ENCODE peak calls at places on chromosomes 6 and 20, in ten cellular contexts. P, E, Q, U, R, M, W, L, X and V are unnamed samples.

GRCh38 chr6:21801786-21802610 is 208.4 kb downstream of the SOX4 start:
- DNase-seq in P (no peak), E (no peak), Q (no peak), U (no peak), R (no peak), M (no peak), W (no peak), L (no peak), X (no peak), V (no peak)

GRCh38 chr6:28402197-28402596 is 2.6 kb upstream of the ZSCAN12 start:
- DNase-seq in P (no peak), E (no peak), Q (no peak), U (no peak), R (no peak), M (no peak), W (no peak), L (no peak), X (no peak), V (no peak)

GRCh38 chr6:54698974-54699373 is 147.6 kb upstream of the FAM83B start:
- DNase-seq in P (no peak), E (no peak), Q (no peak), U (no peak), R (no peak), M (no peak), W (no peak), L (no peak), X (no peak), V (no peak)

GRCh38 chr20:32244150-32244823 is 33.2 kb upstream of the KIF3B start:
- DNase-seq in P (no peak), E (no peak), Q (no peak), U (no peak), R (no peak), M (no peak), W (no peak), L (no peak), X (no peak), V (no peak)

GRCh38 chr6:152206072-152206818 is 398.8 kb downstream of the ESR1 start:
- DNase-seq in P (peak), E (peak), Q (peak), U (no peak), R (peak), M (peak), W (no peak), L (no peak), X (peak), V (no peak)

GRCh38 chr6:68238097-68238597 is 396.9 kb upstream of the ADGRB3 start:
- DNase-seq in P (no peak), E (no peak), Q (no peak), U (no peak), R (no peak), M (no peak), W (no peak), L (no peak), X (no peak), V (no peak)

GRCh38 chr6:96913621-96914020 is 10.9 kb upstream of the KLHL32 start:
- DNase-seq in P (no peak), E (no peak), Q (no peak), U (no peak), R (no peak), M (no peak), W (no peak), L (no peak), X (no peak), V (no peak)

GRCh38 chr6:157789861-157790260 is 33.2 kb upstream of the SNX9 start:
- DNase-seq in P (no peak), E (no peak), Q (no peak), U (no peak), R (no peak), M (no peak), W (no peak), L (no peak), X (no peak), V (no peak)

GRCh38 chr6:14079971-14080370 is 37.6 kb upstream of the CD83 start:
- DNase-seq in P (no peak), E (no peak), Q (no peak), U (no peak), R (no peak), M (no peak), W (no peak), L (no peak), X (no peak), V (no peak)

GRCh38 chr20:18041462-18041861 is 16.3 kb downstream of the OVOL2 start:
- DNase-seq in P (no peak), E (no peak), Q (no peak), U (no peak), R (peak), M (no peak), W (no peak), L (no peak), X (no peak), V (no peak)

GRCh38 chr6:168885196-168885595 is 368.4 kb downstream of the THBS2 start:
- DNase-seq in P (no peak), E (no peak), Q (no peak), U (no peak), R (no peak), M (no peak), W (no peak), L (no peak), X (no peak), V (no peak)

GRCh38 chr6:168883410-168884049 is 370.1 kb downstream of the THBS2 start:
- DNase-seq in P (no peak), E (no peak), Q (no peak), U (no peak), R (no peak), M (no peak), W (no peak), L (no peak), X (no peak), V (no peak)

GRCh38 chr6:168885741-168886140 is 367.9 kb downstream of the THBS2 start:
- DNase-seq in P (no peak), E (no peak), Q (no peak), U (no peak), R (no peak), M (no peak), W (no peak), L (no peak), X (no peak), V (no peak)

GRCh38 chr6:168884050-168884645 is 369.5 kb downstream of the THBS2 start:
- DNase-seq in P (peak), E (no peak), Q (peak), U (no peak), R (no peak), M (no peak), W (no peak), L (no peak), X (no peak), V (no peak)

DNA sequence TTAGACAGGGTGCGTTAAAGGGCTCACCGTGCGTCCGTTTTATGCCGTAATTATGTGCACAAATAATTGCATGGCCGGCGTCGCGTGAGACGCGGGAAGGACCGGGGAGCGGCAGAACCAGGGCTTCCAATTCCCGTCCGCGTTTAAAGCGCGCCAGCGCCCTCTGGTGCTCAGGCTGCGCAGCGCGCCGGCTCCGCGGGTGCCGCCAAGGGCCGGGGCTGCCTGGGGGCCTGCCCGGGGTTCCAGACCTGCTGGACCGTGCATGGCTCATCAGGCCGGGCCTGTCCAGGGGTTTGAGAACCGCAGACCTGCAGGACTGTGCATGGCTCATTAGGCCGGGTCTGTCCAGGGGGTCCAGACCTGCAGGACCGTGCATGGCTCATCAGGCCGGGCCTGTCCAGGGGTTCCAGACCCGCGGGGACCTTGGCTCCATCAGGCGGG is 369.0 kb downstream of the THBS2 start:
- DNase-seq in P (peak), E (peak), Q (peak), U (no peak), R (peak), M (peak), W (no peak), L (no peak), X (peak), V (peak)
- H3K4me3 ChIP-seq in P (peak), E (peak), Q (peak), U (peak), R (peak), M (no peak), W (no peak), L (no peak), X (peak), V (peak)

DNA sequence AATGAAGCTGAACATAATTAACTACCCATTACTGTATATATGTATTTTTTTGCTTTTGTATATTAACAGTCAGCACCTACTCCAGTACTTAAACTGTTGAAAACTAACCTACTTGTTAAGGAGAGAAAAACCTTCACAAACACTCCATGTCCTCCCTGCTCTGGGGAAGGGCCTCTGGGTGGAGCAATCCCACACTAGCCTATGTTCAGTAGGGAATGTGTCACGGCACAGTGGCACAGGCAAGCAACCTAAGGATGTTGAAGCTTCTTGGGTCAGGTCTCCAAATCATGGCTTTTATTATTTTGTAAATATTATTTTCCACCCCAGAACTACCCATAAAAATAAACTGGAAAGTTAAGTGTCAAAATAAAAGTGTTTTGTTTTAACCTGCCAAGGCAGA is 5.3 kb downstream of the MAN1A1 start:
- DNase-seq in P (no peak), E (no peak), Q (no peak), U (no peak), R (no peak), M (no peak), W (no peak), L (no peak), X (no peak), V (no peak)
- H3K4me3 ChIP-seq in P (no peak), E (no peak), Q (no peak), U (peak), R (peak), M (no peak), W (no peak), L (no peak), X (peak), V (peak)

DNA sequence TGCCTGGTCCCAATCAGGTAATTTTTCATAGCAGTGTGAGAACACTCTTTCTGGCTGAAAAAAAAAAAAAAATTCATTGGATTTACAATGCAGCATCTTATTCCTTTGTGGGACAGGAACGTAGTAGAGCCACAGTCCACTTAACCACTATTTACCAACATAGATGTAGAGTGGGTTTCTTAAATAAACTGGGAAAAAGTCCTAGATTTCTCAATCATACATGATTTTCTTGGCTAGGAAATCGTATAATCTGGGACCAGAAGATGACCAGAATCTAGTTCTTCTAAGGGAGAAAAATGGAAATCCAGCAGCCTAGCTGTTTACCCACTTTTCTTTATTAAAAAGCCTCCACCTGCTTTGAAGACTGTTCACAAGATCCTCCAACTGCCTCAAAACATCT is 70.5 kb downstream of the FYN start:
- DNase-seq in P (no peak), E (no peak), Q (no peak), U (no peak), R (no peak), M (no peak), W (no peak), L (no peak), X (no peak), V (no peak)
- H3K4me3 ChIP-seq in P (no peak), E (no peak), Q (no peak), U (no peak), R (no peak), M (no peak), W (no peak), L (no peak), X (no peak), V (no peak)

GRCh38 chr6:7975764-7976146 is 65.2 kb upstream of the TXNDC5 start:
- DNase-seq in P (no peak), E (no peak), Q (no peak), U (no peak), R (no peak), M (no peak), W (no peak), L (no peak), X (no peak), V (peak)
- H3K4me3 ChIP-seq in P (no peak), E (no peak), Q (no peak), U (no peak), R (no peak), M (no peak), W (no peak), L (no peak), X (peak), V (peak)

GRCh38 chr6:117425431-117426153 is at the start of gene ROS1:
- DNase-seq in P (no peak), E (no peak), Q (no peak), U (no peak), R (no peak), M (no peak), W (no peak), L (no peak), X (no peak), V (no peak)

GRCh38 chr6:117417851-117418250 is 7.9 kb downstream of the ROS1 start:
- DNase-seq in P (no peak), E (no peak), Q (no peak), U (no peak), R (no peak), M (no peak), W (no peak), L (no peak), X (no peak), V (no peak)

GRCh38 chr6:117418320-117418719 is 7.4 kb downstream of the ROS1 start:
- DNase-seq in P (no peak), E (no peak), Q (no peak), U (no peak), R (no peak), M (no peak), W (no peak), L (no peak), X (no peak), V (no peak)

GRCh38 chr6:117423754-117424153 is 2.0 kb downstream of the ROS1 start:
- DNase-seq in P (no peak), E (no peak), Q (no peak), U (no peak), R (no peak), M (no peak), W (no peak), L (no peak), X (no peak), V (no peak)
- H3K4me3 ChIP-seq in P (no peak), E (no peak), Q (no peak), U (no peak), R (no peak), M (no peak), W (no peak), L (no peak), X (no peak), V (no peak)

GRCh38 chr20:49275634-49276033 is 2.2 kb downstream of the ZNFX1 start:
- DNase-seq in P (no peak), E (no peak), Q (no peak), U (no peak), R (no peak), M (no peak), W (no peak), L (no peak), X (no peak), V (no peak)

GRCh38 chr20:49278036-49278816 is at the start of gene ZNFX1:
- DNase-seq in P (peak), E (peak), Q (peak), U (peak), R (peak), M (peak), W (peak), L (peak), X (peak), V (peak)

GRCh38 chr20:49276895-49277785 is 717 bp downstream of the ZNFX1 start:
- DNase-seq in P (peak), E (peak), Q (peak), U (no peak), R (peak), M (peak), W (no peak), L (no peak), X (peak), V (no peak)

GRCh38 chr20:49277786-49278035 is 146 bp downstream of the ZNFX1 start:
- DNase-seq in P (no peak), E (no peak), Q (no peak), U (no peak), R (no peak), M (no peak), W (no peak), L (no peak), X (no peak), V (no peak)

GRCh38 chr20:49276201-49276894 is 1.5 kb downstream of the ZNFX1 start:
- DNase-seq in P (peak), E (peak), Q (peak), U (no peak), R (no peak), M (no peak), W (no peak), L (no peak), X (no peak), V (no peak)
- H3K4me3 ChIP-seq in P (peak), E (peak), Q (peak), U (peak), R (peak), M (peak), W (peak), L (peak), X (peak), V (peak)

GRCh38 chr6:144007779-144008500 is at the start of gene PLAGL1:
- DNase-seq in P (peak), E (peak), Q (no peak), U (no peak), R (peak), M (peak), W (peak), L (no peak), X (peak), V (no peak)

GRCh38 chr6:144008501-144009245 is 614 bp upstream of the PLAGL1 start:
- DNase-seq in P (no peak), E (no peak), Q (no peak), U (no peak), R (no peak), M (peak), W (no peak), L (no peak), X (no peak), V (no peak)

GRCh38 chr6:144007455-144007778 is 642 bp downstream of the PLAGL1 start:
- DNase-seq in P (no peak), E (no peak), Q (no peak), U (no peak), R (no peak), M (no peak), W (no peak), L (no peak), X (no peak), V (no peak)

GRCh38 chr6:144012534-144012933 is 4.5 kb upstream of the PLAGL1 start:
- DNase-seq in P (no peak), E (no peak), Q (no peak), U (no peak), R (no peak), M (no peak), W (no peak), L (no peak), X (no peak), V (no peak)

DNA sequence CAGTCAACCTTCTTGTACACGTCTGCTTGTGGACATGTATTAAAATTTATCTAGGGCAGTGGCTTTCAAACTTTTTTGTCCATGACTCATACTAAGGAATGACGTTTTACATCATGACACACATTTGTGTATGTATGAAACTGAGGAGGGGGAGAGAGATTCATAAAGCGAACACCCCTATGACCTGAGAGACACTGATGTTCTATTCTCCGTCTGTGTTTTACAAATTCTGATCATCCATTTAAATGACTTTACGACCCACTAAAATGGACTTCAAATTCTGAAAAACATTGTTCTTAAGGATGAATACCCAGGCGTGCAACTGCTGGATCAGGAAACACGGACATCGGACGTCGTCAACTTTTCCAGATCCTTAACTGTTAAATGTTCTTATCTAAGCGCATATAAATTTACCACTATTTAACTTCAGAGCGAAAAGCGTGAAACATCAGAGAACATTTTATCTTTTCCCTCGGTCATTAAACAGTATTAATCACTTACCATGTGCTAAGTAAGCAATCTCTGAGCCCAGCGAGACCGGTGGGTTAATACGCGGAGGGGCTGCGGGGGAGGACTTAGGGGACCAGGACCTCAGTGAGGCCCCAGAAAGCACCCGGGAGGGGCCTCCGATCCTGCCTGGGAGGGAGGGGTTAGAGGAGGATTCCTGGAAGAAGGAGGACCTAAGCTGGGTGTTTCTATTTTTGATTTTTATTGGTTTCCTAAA is 1.2 kb downstream of the PLAGL1 start:
- DNase-seq in P (no peak), E (no peak), Q (no peak), U (no peak), R (peak), M (peak), W (no peak), L (no peak), X (peak), V (no peak)
- H3K4me3 ChIP-seq in P (no peak), E (peak), Q (no peak), U (peak), R (peak), M (peak), W (peak), L (peak), X (peak), V (peak)